ENCODE peak calls at places on chromosome 17, in eight cellular contexts. M is thoracic aorta, H is HCT116, J is heart right ventricle, X is GM10248, C is stomach, Q is fibroblast of lung, B is lung. A is an unnamed sample.

GRCh38 chr17:38942641-38943040 is 17.2 kb downstream of the LASP1NB start:
- DNase-seq in M (no peak), H (no peak), J (no peak), X (peak), C (no peak), Q (no peak), B (no peak), A (no peak)

GRCh38 chr17:67879662-67880061 is 54.4 kb downstream of the BPTF start:
- DNase-seq in M (no peak), H (no peak), J (no peak), X (no peak), C (no peak), Q (no peak), B (no peak), A (no peak)

GRCh38 chr17:67227488-67227887 is 17.5 kb downstream of the HELZ start:
- DNase-seq in M (no peak), H (no peak), J (no peak), X (no peak), C (no peak), Q (peak), B (no peak), A (no peak)

GRCh38 chr17:64099543-64099942 is 30.4 kb downstream of the ERN1 start:
- DNase-seq in M (no peak), H (no peak), J (no peak), X (no peak), C (no peak), Q (no peak), B (no peak), A (no peak)

GRCh38 chr17:72590882-72591499 is 470.2 kb downstream of the SOX9 start:
- DNase-seq in M (no peak), H (no peak), J (no peak), X (no peak), C (no peak), Q (no peak), B (no peak), A (no peak)

GRCh38 chr17:7842950-7843535 is 9.0 kb downstream of the KDM6B start:
- DNase-seq in M (no peak), H (no peak), J (peak), X (no peak), C (peak), Q (peak), B (peak), A (no peak)

GRCh38 chr17:73595068-73595865 is 49.0 kb downstream of the SDK2 start:
- DNase-seq in M (no peak), H (no peak), J (peak), X (peak), C (peak), Q (no peak), B (peak), A (peak)

GRCh38 chr17:68034452-68034776 is 1.1 kb upstream of the KPNA2 start:
- DNase-seq in M (no peak), H (no peak), J (no peak), X (no peak), C (no peak), Q (no peak), B (no peak), A (no peak)

GRCh38 chr17:63497708-63498483 is 21.0 kb downstream of the ACE start:
- DNase-seq in M (no peak), H (peak), J (no peak), X (no peak), C (no peak), Q (peak), B (no peak), A (no peak)

GRCh38 chr17:688100-688989 is 26.3 kb downstream of the VPS53 start:
- DNase-seq in M (no peak), H (no peak), J (peak), X (no peak), C (no peak), Q (peak), B (no peak), A (no peak)

GRCh38 chr17:77512062-77512946 is 371.5 kb downstream of the SEC14L1 start:
- DNase-seq in M (no peak), H (no peak), J (no peak), X (no peak), C (no peak), Q (no peak), B (no peak), A (no peak)

GRCh38 chr17:4903051-4903818 is at the start of gene CHRNE:
- DNase-seq in M (peak), H (peak), J (peak), X (peak), C (peak), Q (peak), B (peak), A (peak)

GRCh38 chr17:78034429-78035091 is 76.1 kb downstream of the TNRC6C start:
- DNase-seq in M (no peak), H (peak), J (no peak), X (no peak), C (no peak), Q (peak), B (no peak), A (no peak)

GRCh38 chr17:80146121-80147034 is 550 bp downstream of the EIF4A3 start:
- DNase-seq in M (no peak), H (no peak), J (no peak), X (no peak), C (no peak), Q (peak), B (peak), A (no peak)

GRCh38 chr17:4511199-4511932 is 12.7 kb downstream of the SPNS2 start:
- DNase-seq in M (no peak), H (no peak), J (no peak), X (no peak), C (no peak), Q (no peak), B (no peak), A (no peak)

GRCh38 chr17:77819497-77819896 is 139.0 kb upstream of the TNRC6C start:
- DNase-seq in M (no peak), H (no peak), J (no peak), X (no peak), C (no peak), Q (no peak), B (no peak), A (no peak)

GRCh38 chr17:28199115-28199514 is 119.9 kb upstream of the TMEM97 start:
- DNase-seq in M (no peak), H (no peak), J (no peak), X (no peak), C (no peak), Q (no peak), B (no peak), A (no peak)

GRCh38 chr17:44219636-44220210 is at the start of gene UBTF:
- DNase-seq in M (no peak), H (no peak), J (peak), X (peak), C (peak), Q (peak), B (peak), A (peak)

GRCh38 chr17:30101686-30102390 is 14.8 kb upstream of the NSRP1 start:
- DNase-seq in M (no peak), H (no peak), J (no peak), X (no peak), C (no peak), Q (no peak), B (no peak), A (no peak)

GRCh38 chr17:39838784-39839183 is 25.3 kb downstream of the IKZF3 start:
- DNase-seq in M (no peak), H (no peak), J (no peak), X (no peak), C (no peak), Q (no peak), B (no peak), A (peak)

GRCh38 chr17:78798695-78799559 is 16.9 kb upstream of the CYTH1 start:
- DNase-seq in M (no peak), H (no peak), J (no peak), X (peak), C (no peak), Q (peak), B (no peak), A (no peak)

GRCh38 chr17:58279736-58280479 is 827 bp downstream of the MPO start:
- DNase-seq in M (no peak), H (no peak), J (no peak), X (peak), C (no peak), Q (no peak), B (no peak), A (no peak)

GRCh38 chr17:5164465-5164864 is 27.2 kb downstream of the ZNF594 start:
- DNase-seq in M (no peak), H (no peak), J (no peak), X (no peak), C (no peak), Q (no peak), B (no peak), A (no peak)

GRCh38 chr17:39800540-39800939 is 62.8 kb downstream of the GRB7 start:
- DNase-seq in M (no peak), H (no peak), J (no peak), X (peak), C (no peak), Q (no peak), B (no peak), A (peak)

GRCh38 chr17:10384175-10384574 is 11.4 kb upstream of the MYH13 start:
- DNase-seq in M (no peak), H (no peak), J (no peak), X (no peak), C (no peak), Q (no peak), B (no peak), A (no peak)

GRCh38 chr17:79729761-79730160 is 982 bp upstream of the ENPP7 start:
- DNase-seq in M (no peak), H (no peak), J (no peak), X (no peak), C (no peak), Q (no peak), B (no peak), A (no peak)

DNA sequence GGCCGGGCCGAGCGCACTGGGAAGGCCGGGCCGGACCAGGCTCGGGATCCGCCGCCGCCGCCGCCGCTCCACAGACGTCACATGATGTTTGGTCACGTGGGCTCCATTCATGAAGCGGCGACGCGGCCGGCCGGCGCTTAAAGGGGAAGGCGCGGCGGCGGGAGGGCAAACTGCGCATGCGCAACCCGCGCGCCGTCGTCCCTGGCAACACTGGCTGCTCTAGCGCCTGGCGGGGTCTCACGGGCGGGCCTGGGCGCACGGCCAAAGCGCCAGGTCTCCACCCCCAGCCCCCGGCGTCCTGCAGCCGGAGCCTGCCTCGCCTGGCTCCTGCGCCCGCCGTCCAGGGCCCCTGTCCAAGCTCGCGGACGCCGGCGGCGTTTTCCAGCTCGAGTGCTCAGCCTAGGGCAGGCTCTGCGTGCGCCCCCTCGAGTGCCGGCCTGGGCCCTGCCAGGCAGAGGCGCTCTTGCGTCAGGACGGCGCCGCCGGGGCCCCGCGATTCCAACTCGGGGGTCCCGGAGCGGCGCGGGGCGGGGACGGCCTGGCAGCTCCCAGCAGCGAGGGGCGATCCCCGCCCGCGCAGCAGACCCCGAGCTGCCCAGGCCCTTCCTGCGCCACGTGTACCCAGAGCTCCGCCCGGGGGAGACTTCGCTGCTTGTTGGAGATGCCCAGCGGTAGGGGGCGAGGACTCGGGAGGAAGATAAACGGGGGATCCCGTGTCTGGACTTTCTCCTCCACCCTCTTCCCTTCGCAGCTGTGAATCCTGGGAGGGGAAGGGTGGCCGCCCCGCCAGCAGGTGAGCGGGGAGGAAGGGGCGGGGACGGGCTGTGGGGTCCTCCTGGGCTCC is at the start of gene MAFG:
- DNase-seq in M (peak), H (peak), J (peak), X (peak), C (peak), Q (peak), B (peak), A (peak)
- TF ChIP-seq CTCF in M (peak), H (peak), J (no peak), X (peak), C (no peak), Q (no peak), B (no peak), A (no peak)

GRCh38 chr17:15091825-15092224 is 173.3 kb downstream of the PMP22 start:
- DNase-seq in M (no peak), H (peak), J (no peak), X (no peak), C (no peak), Q (no peak), B (no peak), A (peak)
- TF ChIP-seq CTCF in M (no peak), H (peak), J (no peak), X (no peak), C (no peak), Q (peak), B (no peak), A (no peak)

DNA sequence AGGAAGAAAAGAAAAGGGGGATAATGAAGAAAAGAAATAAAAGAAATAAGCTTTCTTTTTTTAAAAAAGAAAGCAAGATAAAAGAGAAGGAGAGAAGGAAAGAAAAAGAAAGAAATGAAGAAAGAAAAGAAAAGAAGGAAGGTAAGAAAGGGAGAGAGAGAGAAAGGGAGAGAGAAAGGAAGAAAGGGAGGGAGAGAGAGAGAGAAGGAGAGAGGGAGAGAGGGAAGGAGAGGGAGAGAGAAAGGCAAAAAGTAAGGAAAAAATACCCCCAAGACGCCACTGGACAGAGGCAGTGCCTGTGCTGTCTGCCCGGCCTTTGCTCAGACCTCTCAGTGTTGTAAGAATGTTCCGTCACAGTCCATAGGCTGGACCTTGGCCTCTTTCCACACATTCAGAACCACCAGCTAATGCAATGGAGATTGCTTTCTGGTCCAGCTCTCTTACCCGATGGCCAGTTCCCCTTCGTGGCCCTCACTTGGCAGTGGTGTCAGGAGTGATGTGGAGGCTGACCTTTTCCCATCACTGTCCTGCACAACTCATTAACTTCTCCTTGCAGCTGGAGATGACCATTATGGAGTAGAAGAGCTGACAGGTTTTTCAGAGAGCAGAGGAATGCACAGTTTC is 14.3 kb upstream of the HNF1B start:
- DNase-seq in M (no peak), H (no peak), J (no peak), X (no peak), C (no peak), Q (no peak), B (no peak), A (no peak)
- TF ChIP-seq CTCF in M (no peak), H (no peak), J (no peak), X (no peak), C (no peak), Q (no peak), B (no peak), A (no peak)

GRCh38 chr17:69336996-69337395 is 10.1 kb upstream of the ABCA5 start:
- DNase-seq in M (no peak), H (no peak), J (no peak), X (no peak), C (no peak), Q (no peak), B (no peak), A (no peak)

GRCh38 chr17:69339937-69340336 is 13.0 kb upstream of the ABCA5 start:
- DNase-seq in M (no peak), H (no peak), J (no peak), X (no peak), C (no peak), Q (no peak), B (no peak), A (no peak)

GRCh38 chr17:69336580-69336979 is 9.6 kb upstream of the ABCA5 start:
- DNase-seq in M (no peak), H (no peak), J (no peak), X (no peak), C (no peak), Q (no peak), B (no peak), A (no peak)

GRCh38 chr17:69331746-69332145 is 4.8 kb upstream of the ABCA5 start:
- DNase-seq in M (no peak), H (no peak), J (no peak), X (no peak), C (no peak), Q (no peak), B (no peak), A (no peak)

GRCh38 chr17:69335018-69335417 is 8.1 kb upstream of the ABCA5 start:
- DNase-seq in M (no peak), H (peak), J (no peak), X (no peak), C (no peak), Q (peak), B (no peak), A (no peak)
- TF ChIP-seq CTCF in M (no peak), H (peak), J (peak), X (peak), C (no peak), Q (peak), B (peak), A (no peak)

GRCh38 chr17:65561394-65562205 is at the start of gene AXIN2:
- DNase-seq in M (peak), H (peak), J (peak), X (peak), C (peak), Q (peak), B (peak), A (peak)
- TF ChIP-seq CTCF in M (peak), H (peak), J (peak), X (no peak), C (no peak), Q (no peak), B (no peak), A (no peak)

DNA sequence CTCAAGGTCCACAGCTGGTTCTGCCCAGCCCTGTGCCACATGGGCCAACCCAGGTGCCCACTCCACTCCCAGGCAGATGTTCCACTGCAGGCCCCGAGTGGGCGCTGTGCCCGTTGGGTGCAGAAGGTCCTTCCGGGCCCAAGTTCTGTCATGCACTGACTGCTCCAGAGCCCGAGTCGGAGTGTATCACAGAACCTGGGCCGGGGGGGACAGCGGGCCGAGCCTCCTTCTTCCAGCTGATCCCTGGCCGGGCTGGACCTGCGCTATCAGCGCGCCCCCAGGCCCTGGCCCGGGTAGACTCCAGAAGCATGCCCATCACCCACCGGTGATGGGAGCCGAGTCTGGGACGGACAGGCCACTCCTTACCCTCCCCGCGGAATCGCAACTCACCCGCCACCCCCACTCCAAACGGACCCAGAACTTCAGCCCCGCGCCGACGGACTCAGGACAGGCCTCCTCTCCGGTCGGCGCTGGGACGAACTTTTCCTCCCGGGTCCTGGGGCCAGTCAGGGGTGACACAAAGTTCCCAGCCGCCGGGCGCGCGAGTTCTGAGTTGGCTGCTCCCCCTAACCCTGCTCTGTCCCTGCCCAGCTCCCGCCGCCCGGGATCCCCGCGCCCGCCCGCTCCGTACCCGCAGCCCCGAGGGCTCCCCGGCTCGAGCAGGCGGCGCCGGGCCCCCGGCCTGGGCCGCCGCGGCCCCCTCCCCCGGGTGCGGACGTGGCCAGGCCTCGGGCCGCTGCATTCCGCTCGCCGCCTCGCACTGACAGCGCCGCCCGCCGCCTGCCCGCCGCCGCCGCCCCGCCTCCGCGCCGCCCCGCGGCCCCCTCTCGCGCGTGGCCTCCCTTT is at the start of gene COPZ2:
- DNase-seq in M (peak), H (no peak), J (peak), X (peak), C (peak), Q (peak), B (peak), A (peak)
- TF ChIP-seq CTCF in M (peak), H (no peak), J (peak), X (peak), C (no peak), Q (peak), B (no peak), A (peak)

GRCh38 chr17:75289832-75290337 is 652 bp upstream of the SLC25A19 start:
- DNase-seq in M (no peak), H (no peak), J (peak), X (peak), C (peak), Q (peak), B (no peak), A (peak)
- TF ChIP-seq CTCF in M (no peak), H (no peak), J (no peak), X (peak), C (no peak), Q (peak), B (no peak), A (no peak)

GRCh38 chr17:17849147-17849820 is 12.5 kb upstream of the SREBF1 start:
- DNase-seq in M (peak), H (no peak), J (peak), X (peak), C (peak), Q (peak), B (peak), A (no peak)
- TF ChIP-seq CTCF in M (no peak), H (no peak), J (no peak), X (no peak), C (no peak), Q (no peak), B (no peak), A (no peak)

GRCh38 chr17:34081269-34081668 is 173.8 kb upstream of the CCL2 start:
- DNase-seq in M (no peak), H (no peak), J (no peak), X (peak), C (no peak), Q (no peak), B (no peak), A (peak)
- TF ChIP-seq CTCF in M (no peak), H (peak), J (no peak), X (no peak), C (no peak), Q (peak), B (no peak), A (no peak)

A was measured in Calu3.